ENCODE peak calls at places on chromosomes 3 and 15, in six cellular contexts. P, T, C, G, R and W are unnamed samples.

GRCh38 chr3:52440671-52441070 is 4.2 kb downstream of the SEMA3G start:
- DNase-seq in C (no peak), T (no peak), G (no peak), P (no peak), R (no peak), W (no peak)

GRCh38 chr3:46481636-46482035 is 16.1 kb upstream of the RTP3 start:
- DNase-seq in P (no peak), C (no peak), G (no peak), T (no peak), R (no peak), W (no peak)

GRCh38 chr3:150763841-150764483 is 993 bp upstream of the SIAH2 start:
- DNase-seq in G (peak), R (no peak), P (no peak), T (no peak), C (peak), W (peak)

GRCh38 chr15:86444527-86444926 is 364.9 kb downstream of the AGBL1 start:
- DNase-seq in C (no peak), R (no peak), T (no peak), P (no peak), G (no peak), W (no peak)

GRCh38 chr3:168002786-168003368 is 92.8 kb downstream of the GOLIM4 start:
- DNase-seq in T (no peak), G (peak), R (no peak), C (peak), P (no peak), W (no peak)

GRCh38 chr15:39084683-39085530 is 496.0 kb upstream of the THBS1 start:
- DNase-seq in P (no peak), R (no peak), T (no peak), G (no peak), C (peak), W (no peak)

GRCh38 chr3:191158800-191159199 is 40.2 kb upstream of the OSTN start:
- DNase-seq in G (no peak), P (no peak), C (no peak), T (no peak), R (no peak), W (no peak)

GRCh38 chr3:72299321-72299802 is 514.4 kb upstream of the PROK2 start:
- DNase-seq in T (no peak), P (peak), R (no peak), C (peak), G (peak), W (no peak)

GRCh38 chr3:102068736-102069135 is 219.4 kb downstream of the NFKBIZ start:
- DNase-seq in G (no peak), C (no peak), T (no peak), R (no peak), P (no peak), W (no peak)

GRCh38 chr15:45115312-45115820 is 1.2 kb downstream of the DUOXA2 start:
- DNase-seq in P (no peak), R (no peak), G (no peak), C (no peak), T (no peak), W (no peak)

GRCh38 chr3:83523470-83524073 is 1435.2 kb upstream of the CADM2 start:
- DNase-seq in P (no peak), C (no peak), R (no peak), G (peak), T (no peak), W (peak)

GRCh38 chr3:46901591-46902187 is 24.2 kb downstream of the PTH1R start:
- DNase-seq in T (no peak), P (no peak), G (no peak), C (no peak), R (no peak), W (no peak)

GRCh38 chr15:74954515-74954914 is 2.1 kb downstream of the RPP25 start:
- DNase-seq in R (no peak), P (no peak), G (no peak), C (no peak), T (no peak), W (no peak)

GRCh38 chr3:126419151-126419703 is 24.5 kb downstream of the CFAP100 start:
- DNase-seq in T (no peak), R (no peak), P (no peak), G (no peak), C (no peak), W (no peak)

GRCh38 chr15:36363335-36363734 is 216.1 kb upstream of the CDIN1 start:
- DNase-seq in T (no peak), G (no peak), R (no peak), P (no peak), C (peak), W (no peak)

GRCh38 chr3:185713015-185713414 is 111.8 kb downstream of the IGF2BP2 start:
- DNase-seq in R (no peak), T (no peak), C (no peak), G (no peak), P (no peak), W (no peak)

GRCh38 chr15:57923750-57924149 is 141.8 kb downstream of the ALDH1A2 start:
- DNase-seq in P (no peak), C (peak), T (no peak), R (no peak), G (no peak), W (no peak)

GRCh38 chr3:53346514-53346913 is 829 bp downstream of the DCP1A start:
- DNase-seq in T (no peak), R (no peak), C (peak), P (no peak), G (no peak), W (peak)

GRCh38 chr3:81531256-81531655 is 230.2 kb downstream of the GBE1 start:
- DNase-seq in G (no peak), T (no peak), P (no peak), R (no peak), C (no peak), W (no peak)

GRCh38 chr3:14150491-14151230 is 25.8 kb downstream of the TMEM43 start:
- DNase-seq in R (no peak), C (peak), G (no peak), T (no peak), P (no peak), W (no peak)

GRCh38 chr3:195777975-195778374 is 33.8 kb downstream of the MUC4 start:
- DNase-seq in P (no peak), C (no peak), R (no peak), T (no peak), G (no peak), W (no peak)

GRCh38 chr3:159765860-159766294 is 222.8 kb upstream of the IL12A start:
- DNase-seq in T (no peak), G (peak), R (no peak), P (no peak), C (no peak), W (no peak)

GRCh38 chr15:100932676-100933348 is 13.7 kb downstream of the LRRK1 start:
- DNase-seq in C (peak), R (no peak), G (no peak), T (no peak), P (no peak), W (no peak)

GRCh38 chr15:42102646-42103235 is 8.4 kb upstream of the PLA2G4D start:
- DNase-seq in R (no peak), C (peak), T (no peak), P (no peak), G (no peak), W (no peak)

GRCh38 chr3:10262027-10262426 is 13.8 kb downstream of the TATDN2 start:
- DNase-seq in P (no peak), G (no peak), R (no peak), T (no peak), C (no peak), W (no peak)

GRCh38 chr3:134904333-134904771 is 109.3 kb downstream of the EPHB1 start:
- DNase-seq in G (no peak), P (no peak), T (no peak), C (no peak), R (no peak), W (peak)

GRCh38 chr15:90007089-90007487 is 6.0 kb downstream of the ZNF710 start:
- DNase-seq in C (no peak), G (no peak), R (no peak), T (no peak), P (no peak), W (no peak)

GRCh38 chr3:58532794-58533220 is 4.2 kb downstream of the ACOX2 start:
- DNase-seq in G (peak), T (peak), C (peak), P (no peak), R (peak), W (peak)

GRCh38 chr3:123261666-123262065 is 59.9 kb downstream of the SEC22A start:
- DNase-seq in C (no peak), R (no peak), G (no peak), T (no peak), P (no peak), W (no peak)

GRCh38 chr3:108124337-108125150 is 33.7 kb upstream of the CD47 start:
- DNase-seq in T (peak), P (peak), G (peak), C (no peak), R (peak), W (no peak)

GRCh38 chr3:120693439-120694172 is 11.6 kb upstream of the HGD start:
- DNase-seq in C (peak), R (no peak), P (peak), T (no peak), G (peak), W (no peak)

GRCh38 chr3:13136426-13136825 is 63.2 kb upstream of the IQSEC1 start:
- DNase-seq in T (no peak), R (no peak), P (no peak), G (no peak), C (no peak), W (no peak)